ENCODE peak calls at places on chromosomes 7 and 10, in six cellular contexts. F, S, Z, C, K and L are unnamed samples.

GRCh38 chr7:50300336-50300735 is 4.2 kb upstream of the IKZF1 start:
- DNase-seq in F (no peak), S (no peak), Z (no peak), C (no peak), K (no peak), L (no peak)

GRCh38 chr10:61623101-61623500 is 39.6 kb upstream of the CABCOCO1 start:
- DNase-seq in F (no peak), S (peak), Z (no peak), C (no peak), K (no peak), L (no peak)

GRCh38 chr10:66202101-66202500 is 723.7 kb upstream of the LRRTM3 start:
- DNase-seq in F (no peak), S (no peak), Z (no peak), C (no peak), K (no peak), L (no peak)

GRCh38 chr7:159195926-159196325 is 51.3 kb upstream of the VIPR2 start:
- DNase-seq in F (no peak), S (no peak), Z (no peak), C (no peak), K (no peak), L (no peak)

GRCh38 chr10:21507066-21507669 is 18.3 kb downstream of the SKIDA1 start:
- DNase-seq in F (no peak), S (no peak), Z (no peak), C (no peak), K (no peak), L (no peak)

GRCh38 chr7:81534446-81534845 is 235.4 kb downstream of the HGF start:
- DNase-seq in F (no peak), S (no peak), Z (no peak), C (no peak), K (no peak), L (no peak)

GRCh38 chr7:131197920-131198610 is 129.6 kb upstream of the MKLN1 start:
- DNase-seq in F (no peak), S (peak), Z (peak), C (no peak), K (no peak), L (peak)

GRCh38 chr7:73443543-73444255 is 10.1 kb downstream of the FZD9 start:
- DNase-seq in F (no peak), S (no peak), Z (no peak), C (no peak), K (no peak), L (no peak)

GRCh38 chr10:71845410-71846406 is 5.3 kb downstream of the PSAP start:
- DNase-seq in F (no peak), S (no peak), Z (no peak), C (no peak), K (no peak), L (peak)

GRCh38 chr7:137084607-137085380 is 216.3 kb downstream of the CHRM2 start:
- DNase-seq in F (no peak), S (peak), Z (no peak), C (no peak), K (no peak), L (no peak)

GRCh38 chr10:130864951-130865350 is 446.6 kb downstream of the TCERG1L start:
- DNase-seq in F (no peak), S (no peak), Z (no peak), C (no peak), K (no peak), L (no peak)

GRCh38 chr7:76409537-76409936 is at the start of gene SSC4D:
- DNase-seq in F (no peak), S (no peak), Z (no peak), C (no peak), K (no peak), L (no peak)

GRCh38 chr10:17368708-17369272 is 85.6 kb downstream of the ST8SIA6 start:
- DNase-seq in F (no peak), S (no peak), Z (no peak), C (no peak), K (no peak), L (no peak)

GRCh38 chr7:106369349-106369748 is 84.6 kb upstream of the NAMPT start:
- DNase-seq in F (peak), S (peak), Z (peak), C (no peak), K (no peak), L (peak)

GRCh38 chr7:143885951-143886350 is 16.0 kb downstream of the TCAF1 start:
- DNase-seq in F (no peak), S (no peak), Z (no peak), C (no peak), K (no peak), L (no peak)

GRCh38 chr7:2968176-2968575 is 75.5 kb downstream of the CARD11 start:
- DNase-seq in F (no peak), S (no peak), Z (no peak), C (no peak), K (no peak), L (no peak)